ENCODE peak calls at places on chromosomes 12 and 14, in nine cellular contexts. J, M, I, Z, Q, K, F, C and Y are unnamed samples. For H3K9me3 and H3K4me1, the result is how much of the 10 kb centered on the place peaks cover.

GRCh38 chr14:80781968-80782367 is 159.6 kb downstream of the CEP128 start:
- DNase-seq in F (no peak), J (no peak), K (no peak), M (peak), Z (no peak), C (no peak), I (peak), Q (no peak), Y (no peak)

GRCh38 chr12:93698307-93699092 is 21.3 kb downstream of the CRADD start:
- DNase-seq in K (no peak), F (no peak), Q (no peak), I (peak), C (no peak), Z (no peak), J (peak), M (no peak), Y (no peak)

GRCh38 chr12:57765698-57766463 is 997 bp downstream of the CYP27B1 start:
- DNase-seq in Z (no peak), F (no peak), M (no peak), K (no peak), C (no peak), J (no peak), I (no peak), Q (no peak), Y (no peak)

GRCh38 chr12:94596596-94596995 is 53.8 kb downstream of the TMCC3 start:
- DNase-seq in J (no peak), C (no peak), Z (no peak), I (no peak), K (no peak), M (no peak), F (no peak), Q (no peak), Y (no peak)

GRCh38 chr14:54722791-54723432 is 156.0 kb downstream of the SAMD4A start:
- DNase-seq in C (peak), Q (no peak), K (no peak), F (no peak), J (peak), I (peak), M (peak), Z (no peak), Y (peak)

GRCh38 chr12:5586201-5586600 is 154.3 kb downstream of the NTF3 start:
- DNase-seq in J (peak), M (peak), F (no peak), C (no peak), I (peak), K (no peak), Q (peak), Z (no peak), Y (no peak)

GRCh38 chr14:68479247-68479646 is 313.6 kb downstream of the ZFP36L1 start:
- DNase-seq in F (no peak), J (no peak), M (no peak), C (no peak), Q (no peak), I (peak), K (no peak), Z (no peak), Y (no peak)

GRCh38 chr14:75049136-75049535 is 2.1 kb downstream of the MLH3 start:
- DNase-seq in M (no peak), C (no peak), F (no peak), I (no peak), Q (no peak), K (no peak), J (no peak), Z (peak), Y (no peak)

GRCh38 chr14:52949711-52950409 is 990 bp downstream of the FERMT2 start:
- DNase-seq in Q (no peak), F (no peak), C (peak), K (peak), M (peak), J (peak), Z (peak), I (peak), Y (no peak)

GRCh38 chr12:86727151-86727550 is 471.0 kb upstream of the MGAT4C start:
- DNase-seq in M (peak), J (peak), K (no peak), F (no peak), C (no peak), Z (no peak), Q (no peak), I (peak), Y (no peak)

GRCh38 chr12:126747530-126748149 is 1519.3 kb upstream of the TMEM132C start:
- DNase-seq in I (peak), F (peak), J (peak), M (peak), C (peak), K (peak), Q (peak), Z (no peak), Y (peak)

GRCh38 chr12:101204598-101205304 is 5.3 kb downstream of the SLC5A8 start:
- DNase-seq in Q (no peak), I (no peak), F (no peak), J (no peak), Z (no peak), M (no peak), K (no peak), C (no peak), Y (no peak)

GRCh38 chr14:23056257-23056955 is 914 bp downstream of the CDH24 start:
- DNase-seq in Q (peak), I (peak), F (peak), K (peak), Z (peak), M (peak), J (peak), C (peak), Y (peak)

GRCh38 chr12:6970096-6970527 is 352 bp downstream of the PHB2 start:
- DNase-seq in Q (no peak), I (no peak), Z (peak), M (no peak), J (no peak), F (no peak), K (no peak), C (no peak), Y (peak)

GRCh38 chr12:59357811-59358210 is 238.0 kb upstream of the SLC16A7 start:
- DNase-seq in I (no peak), M (no peak), J (no peak), Z (no peak), Q (no peak), C (no peak), K (no peak), F (no peak), Y (no peak)

GRCh38 chr14:62280366-62280765 is 518.1 kb downstream of the SNAPC1 start:
- DNase-seq in J (no peak), C (no peak), F (no peak), M (no peak), I (no peak), K (no peak), Z (no peak), Q (no peak), Y (no peak)

GRCh38 chr12:43332977-43333649 is 218.9 kb downstream of the ADAMTS20 start:
- DNase-seq in M (peak), J (peak), Q (no peak), I (peak), F (no peak), K (no peak), C (no peak), Z (no peak), Y (no peak)

GRCh38 chr12:6866920-6867406 is 368 bp upstream of the TPI1 start:
- DNase-seq in C (no peak), Q (no peak), I (no peak), M (no peak), F (no peak), Z (no peak), K (no peak), J (no peak), Y (no peak)

GRCh38 chr12:52582971-52583456 is 9.4 kb upstream of the KRT74 start:
- DNase-seq in K (peak), I (peak), Z (peak), C (peak), F (no peak), J (peak), Q (peak), M (peak), Y (peak)

GRCh38 chr14:76129851-76130576 is 21.7 kb upstream of the GPATCH2L start:
- DNase-seq in C (no peak), K (no peak), I (no peak), F (no peak), Z (no peak), M (no peak), J (no peak), Q (no peak), Y (no peak)

GRCh38 chr12:63894132-63894531 is 49.6 kb downstream of the SRGAP1 start:
- DNase-seq in F (no peak), C (no peak), Q (no peak), Z (no peak), I (peak), J (peak), M (no peak), K (no peak), Y (no peak)

GRCh38 chr12:124921200-124922008 is 7.0 kb upstream of the UBC start:
- DNase-seq in C (peak), J (peak), Q (peak), F (no peak), I (peak), M (peak), Z (no peak), K (no peak), Y (peak)

GRCh38 chr12:49548822-49549648 is 10.2 kb downstream of the KCNH3 start:
- DNase-seq in C (no peak), J (peak), M (no peak), F (peak), Z (no peak), Q (no peak), I (peak), K (no peak), Y (no peak)

GRCh38 chr14:71610797-71611196 is 321.4 kb upstream of the RGS6 start:
- DNase-seq in C (no peak), J (peak), M (no peak), K (no peak), Z (no peak), Q (no peak), F (no peak), I (no peak), Y (no peak)

GRCh38 chr14:92012121-92012748 is 27.6 kb downstream of the TRIP11 start:
- DNase-seq in C (peak), K (no peak), F (no peak), M (no peak), J (no peak), Z (no peak), I (no peak), Q (no peak), Y (no peak)

GRCh38 chr12:88574278-88574677 is 6.0 kb downstream of the KITLG start:
- DNase-seq in F (no peak), M (no peak), K (no peak), J (no peak), C (no peak), Q (no peak), I (no peak), Z (no peak), Y (no peak)

GRCh38 chr14:106826833-106827369 is 1300.5 kb downstream of the TMEM121 start:
- DNase-seq in I (no peak), Q (no peak), Z (no peak), M (no peak), C (no peak), K (no peak), F (no peak), J (no peak), Y (no peak)
- H3K9me3 ChIP-seq in I (under half), Q (under half), Z (under half), M (under half), C (under half), K (under half), F (under half), J (under half), Y (under half)

GRCh38 chr12:47164116-47164515 is 84.4 kb upstream of the AMIGO2 start:
- DNase-seq in M (no peak), K (no peak), Q (no peak), C (no peak), F (no peak), I (no peak), Z (no peak), J (no peak), Y (no peak)
- H3K4me1 ChIP-seq in M (under half), K (under half), Q (under half), C (under half), F (under half), I (under half), Z (under half), J (under half), Y (under half)

GRCh38 chr12:102956738-102957338 is 636 bp upstream of the ASCL1 start:
- DNase-seq in F (no peak), M (no peak), Q (no peak), Z (no peak), K (no peak), J (no peak), I (no peak), C (no peak), Y (no peak)
- H3K4me3 ChIP-seq in F (no peak), M (no peak), Q (no peak), Z (no peak), K (no peak), J (no peak), I (peak), C (no peak), Y (no peak)

DNA sequence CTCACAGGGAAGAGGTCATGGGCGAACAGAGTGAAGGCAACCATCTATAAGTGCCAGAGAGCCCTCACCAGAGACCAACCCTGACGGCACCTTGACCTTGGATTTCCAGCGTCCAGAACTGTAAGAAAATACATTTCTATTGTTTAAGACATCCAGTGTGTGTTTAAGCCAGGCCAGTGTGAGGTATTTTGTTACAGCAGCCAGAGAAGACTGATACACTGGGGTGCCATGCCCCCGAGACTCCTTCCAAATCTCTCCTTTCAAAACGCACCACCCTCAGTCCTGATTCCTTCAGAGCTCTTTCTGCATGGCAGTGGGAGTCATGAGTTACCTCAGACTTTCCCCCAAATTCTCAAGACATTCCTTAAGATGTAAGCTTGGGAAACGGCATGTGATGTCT is 2.5 kb upstream of the SERPINA5 start:
- DNase-seq in C (no peak), M (no peak), Q (no peak), I (no peak), J (no peak), F (no peak), K (no peak), Z (no peak), Y (no peak)
- H3K9me3 ChIP-seq in C (under half), M (under half), Q (under half), I (under half), J (under half), F (under half), K (under half), Z (under half), Y (under half)